ENCODE peak calls at places on chromosomes 6 and 20, in five cellular contexts. X, P, W, Q and Z are unnamed samples.

GRCh38 chr6:41562633-41562975 is 16.4 kb downstream of the FOXP4 start:
- DNase-seq in Q (no peak), P (no peak), W (no peak), X (no peak), Z (no peak)

GRCh38 chr6:121780325-121781313 is 345.2 kb downstream of the GJA1 start:
- DNase-seq in Q (peak; percentile 25), P (peak; percentile 83), X (peak; percentile 89), W (no peak), Z (no peak)

GRCh38 chr6:33252758-33253157 is 18.9 kb downstream of the VPS52 start:
- DNase-seq in P (no peak), W (no peak), Q (no peak), X (no peak), Z (no peak)

GRCh38 chr20:41138217-41138526 is 829 bp downstream of the PLCG1 start:
- DNase-seq in W (no peak), X (no peak), Q (no peak), P (no peak), Z (no peak)

GRCh38 chr6:156925718-156926607 is 148.8 kb downstream of the ARID1B start:
- DNase-seq in P (no peak), Q (peak; percentile 41), W (no peak), X (no peak), Z (no peak)

GRCh38 chr6:31180500-31180899 is 10.0 kb upstream of the POU5F1 start:
- DNase-seq in P (no peak), W (no peak), Q (peak; percentile 79), X (peak; percentile 89), Z (no peak)

GRCh38 chr6:159983641-159984080 is 14.8 kb downstream of the IGF2R start:
- DNase-seq in X (peak; percentile 43), W (no peak), Q (no peak), P (no peak), Z (no peak)

GRCh38 chr6:64908104-64908503 is 798.9 kb downstream of the EYS start:
- DNase-seq in Q (no peak), X (no peak), P (no peak), W (no peak), Z (no peak)

GRCh38 chr6:129965096-129965495 is 53.3 kb upstream of the L3MBTL3 start:
- DNase-seq in P (no peak), W (no peak), X (no peak), Q (no peak), Z (no peak)

GRCh38 chr20:59776059-59776603 is 157.3 kb downstream of the SYCP2 start:
- DNase-seq in P (no peak), X (no peak), Q (no peak), W (no peak), Z (no peak)

GRCh38 chr6:6811151-6812002 is 222.9 kb downstream of the LY86 start:
- DNase-seq in Q (peak; percentile 79), P (no peak), W (no peak), X (peak; percentile 59), Z (peak; percentile 33)

GRCh38 chr20:8578191-8578690 is 446.2 kb downstream of the PLCB1 start:
- DNase-seq in W (no peak), Q (no peak), X (no peak), P (no peak), Z (no peak)

GRCh38 chr6:129719692-129720091 is 9.7 kb upstream of the ARHGAP18 start:
- DNase-seq in P (no peak), X (no peak), Q (no peak), W (no peak), Z (no peak)

GRCh38 chr6:141199074-141199473 is 933.7 kb upstream of the GJE1 start:
- DNase-seq in W (no peak), Q (no peak), X (no peak), P (no peak), Z (no peak)

GRCh38 chr6:7129784-7130569 is 22.2 kb downstream of the RREB1 start:
- DNase-seq in P (no peak), Q (peak; percentile 74), X (peak; percentile 91), W (no peak), Z (no peak)

GRCh38 chr20:36128463-36129176 is 25.9 kb upstream of the EPB41L1 start:
- DNase-seq in P (no peak), Q (no peak), X (peak; percentile 80), W (no peak), Z (peak; percentile 5)

GRCh38 chr20:17995967-17996819 is 27.4 kb downstream of the MGME1 start:
- DNase-seq in P (peak; percentile 31), W (no peak), Q (peak; percentile 59), X (peak; percentile 60), Z (no peak)

GRCh38 chr20:25227317-25227831 is 20.5 kb upstream of the PYGB start:
- DNase-seq in X (peak; percentile 72), P (no peak), W (no peak), Q (no peak), Z (no peak)

GRCh38 chr6:114437229-114437628 is 94.4 kb upstream of the HS3ST5 start:
- DNase-seq in X (no peak), Q (no peak), P (no peak), W (no peak), Z (no peak)

GRCh38 chr6:166910601-166911000 is 45.7 kb downstream of the RNASET2 start:
- DNase-seq in X (no peak), Q (peak; percentile 23), P (no peak), W (no peak), Z (no peak)

GRCh38 chr6:15574497-15574896 is 88.3 kb downstream of the DTNBP1 start:
- DNase-seq in Q (no peak), W (no peak), P (no peak), X (no peak), Z (no peak)

GRCh38 chr6:19731286-19731685 is 105.9 kb upstream of the ID4 start:
- DNase-seq in Q (no peak), P (no peak), W (no peak), X (no peak), Z (no peak)

GRCh38 chr20:36216314-36217025 is 19.8 kb upstream of the AAR2 start:
- DNase-seq in W (no peak), Q (no peak), X (no peak), P (no peak), Z (no peak)

GRCh38 chr6:470901-471448 is 79.4 kb downstream of the IRF4 start:
- DNase-seq in Q (peak; percentile 49), X (no peak), W (no peak), P (no peak), Z (no peak)